ENCODE peak calls at places on chromosomes 16 and 17, in ten cellular contexts. R is heart left ventricle; U is lower lobe of right lung; M is CD8-positive, alpha-beta T cell; H is neural progenitor cell; I is GM23248; C is testis; Z is breast epithelium; X is right cardiac atrium; O is endothelial cell of umbilical vein. B is an unnamed sample.

GRCh38 chr17:44989552-44990138 is 21.5 kb upstream of the C1QL1 start:
- DNase-seq in R (no peak), U (no peak), M (no peak), H (no peak), I (no peak), C (no peak), Z (no peak), X (no peak), O (no peak), B (no peak)

GRCh38 chr17:72421128-72422092 is 300.6 kb downstream of the SOX9 start:
- DNase-seq in R (peak; percentile 30), U (no peak), M (no peak), H (no peak), I (peak; percentile 98), C (no peak), Z (peak; percentile 69), X (peak; percentile 31), O (peak; percentile 80), B (peak; percentile 99)

GRCh38 chr17:3788200-3788599 is 12.8 kb downstream of the ITGAE start:
- DNase-seq in R (no peak), U (no peak), M (peak; percentile 49), H (no peak), I (no peak), C (no peak), Z (no peak), X (no peak), O (no peak), B (no peak)

GRCh38 chr17:49995055-49995738 is at the start of gene DLX3:
- DNase-seq in R (peak; percentile 82), U (peak; percentile 83), M (no peak), H (peak; percentile 95), I (peak; percentile 91), C (peak; percentile 81), Z (peak; percentile 90), X (peak; percentile 85), O (peak; percentile 45), B (peak; percentile 60)

GRCh38 chr16:2813661-2814288 is 3.3 kb upstream of the PRSS21 start:
- DNase-seq in R (no peak), U (peak; percentile 12), M (no peak), H (no peak), I (no peak), C (no peak), Z (peak; percentile 43), X (no peak), O (no peak), B (no peak)

GRCh38 chr17:75064867-75065561 is 18.0 kb downstream of the KCTD2 start:
- DNase-seq in R (no peak), U (no peak), M (no peak), H (peak; percentile 30), I (no peak), C (no peak), Z (no peak), X (no peak), O (no peak), B (no peak)

GRCh38 chr17:55687037-55687436 is 35.6 kb downstream of the TMEM100 start:
- DNase-seq in R (no peak), U (no peak), M (no peak), H (no peak), I (no peak), C (no peak), Z (no peak), X (no peak), O (no peak), B (no peak)

GRCh38 chr17:32927724-32928526 is at the start of gene TMEM98:
- DNase-seq in R (peak; percentile 50), U (no peak), M (no peak), H (peak; percentile 81), I (peak; percentile 73), C (peak; percentile 43), Z (no peak), X (peak; percentile 32), O (no peak), B (no peak)

DNA sequence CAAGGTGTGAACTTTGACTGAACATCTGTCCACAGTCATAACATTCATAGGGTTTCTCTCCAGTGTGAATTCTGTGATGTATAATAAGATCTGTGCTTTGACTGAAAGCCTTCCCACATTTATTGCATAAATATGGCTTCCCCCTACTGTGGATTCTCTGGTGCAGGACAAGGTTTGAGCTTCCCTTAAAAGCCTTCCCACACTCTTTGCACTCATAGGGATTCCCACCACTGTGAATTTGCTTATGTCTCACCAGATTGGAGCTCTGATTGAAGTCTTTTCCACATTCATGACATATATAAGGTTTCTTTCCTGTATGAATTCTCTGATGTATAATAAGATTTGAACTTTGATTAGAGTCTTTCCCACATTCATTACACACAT is 8.3 kb downstream of the ZNF594 start:
- DNase-seq in R (no peak), U (no peak), M (no peak), H (no peak), I (no peak), C (no peak), Z (no peak), X (no peak), O (no peak), B (no peak)
- H3K9me3 ChIP-seq in R (peaks cover 29% of the 10 kb centered on the region), U (peaks cover 99% of the 10 kb centered on the region), M (peaks cover 41% of the 10 kb centered on the region), H (peaks cover 95% of the 10 kb centered on the region), I (peaks cover 17% of the 10 kb centered on the region), C (peaks cover 3% of the 10 kb centered on the region), Z (peaks cover 100% of the 10 kb centered on the region), X (peaks cover 27% of the 10 kb centered on the region), O (peaks cover 34% of the 10 kb centered on the region), B (peaks cover 79% of the 10 kb centered on the region)

GRCh38 chr16:68282064-68282452 is 17.7 kb downstream of the SLC7A6 start:
- DNase-seq in R (no peak), U (no peak), M (no peak), H (no peak), I (no peak), C (no peak), Z (no peak), X (no peak), O (no peak), B (no peak)

GRCh38 chr16:68276223-68276622 is 11.9 kb downstream of the SLC7A6 start:
- DNase-seq in R (no peak), U (no peak), M (no peak), H (no peak), I (no peak), C (no peak), Z (no peak), X (no peak), O (no peak), B (no peak)

GRCh38 chr16:68280160-68280559 is 15.8 kb downstream of the SLC7A6 start:
- DNase-seq in R (no peak), U (no peak), M (no peak), H (no peak), I (no peak), C (no peak), Z (no peak), X (no peak), O (no peak), B (no peak)

GRCh38 chr16:68281368-68282063 is 17.2 kb downstream of the SLC7A6 start:
- DNase-seq in R (no peak), U (no peak), M (peak; percentile 36), H (no peak), I (no peak), C (no peak), Z (no peak), X (no peak), O (no peak), B (no peak)

DNA sequence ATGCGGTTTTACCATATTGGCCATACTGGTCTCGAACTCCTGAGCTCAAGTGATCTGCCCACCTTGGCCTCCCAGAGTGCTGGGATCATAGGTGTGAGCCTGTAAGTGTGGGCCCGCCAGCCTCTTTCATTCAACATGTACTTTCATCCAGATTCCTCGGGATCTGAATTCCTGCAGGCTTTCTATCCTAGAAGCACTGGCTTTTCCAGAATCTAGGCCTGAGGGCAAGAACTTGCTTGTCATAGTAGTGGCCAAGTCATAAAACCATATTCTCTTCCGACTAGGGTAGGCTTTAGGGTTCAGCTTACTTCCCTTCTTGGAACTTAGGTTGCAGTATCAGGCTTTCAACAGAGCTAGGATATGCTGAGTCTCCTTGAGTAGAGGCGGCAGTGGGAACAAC is 15.4 kb downstream of the SLC7A6 start:
- DNase-seq in R (no peak), U (no peak), M (no peak), H (no peak), I (no peak), C (no peak), Z (no peak), X (no peak), O (no peak), B (no peak)
- H3K27ac ChIP-seq in R (peak overlapping the region; percentile 89), U (no peak overlapping the region), M (no peak overlapping the region), H (no peak overlapping the region), I (no peak overlapping the region), C (no peak overlapping the region), Z (no peak overlapping the region), X (no peak overlapping the region), O (no peak overlapping the region), B (no peak overlapping the region)

GRCh38 chr16:24378999-24379398 is 122.9 kb downstream of the CACNG3 start:
- DNase-seq in R (no peak), U (no peak), M (no peak), H (no peak), I (no peak), C (no peak), Z (no peak), X (no peak), O (no peak), B (no peak)
- H3K9me3 ChIP-seq in R (no peaks in the 10 kb centered on the region), U (peaks cover 20% of the 10 kb centered on the region), M (no peaks in the 10 kb centered on the region), H (peaks cover 7% of the 10 kb centered on the region), I (no peaks in the 10 kb centered on the region), C (no peaks in the 10 kb centered on the region), Z (peaks cover 60% of the 10 kb centered on the region), X (peaks cover 1% of the 10 kb centered on the region), O (no peaks in the 10 kb centered on the region), B (no peaks in the 10 kb centered on the region)

GRCh38 chr16:23521965-23522364 is 11.7 kb upstream of the GGA2 start:
- DNase-seq in R (no peak), U (no peak), M (no peak), H (no peak), I (no peak), C (no peak), Z (no peak), X (no peak), O (no peak), B (no peak)

GRCh38 chr16:23521037-23521743 is 10.9 kb upstream of the GGA2 start:
- DNase-seq in R (no peak), U (no peak), M (no peak), H (no peak), I (no peak), C (no peak), Z (no peak), X (no peak), O (no peak), B (no peak)

GRCh38 chr16:23524886-23525285 is 14.6 kb upstream of the GGA2 start:
- DNase-seq in R (no peak), U (no peak), M (no peak), H (no peak), I (no peak), C (no peak), Z (no peak), X (no peak), O (no peak), B (no peak)

GRCh38 chr16:23523321-23523720 is 13.0 kb upstream of the GGA2 start:
- DNase-seq in R (no peak), U (no peak), M (no peak), H (no peak), I (no peak), C (no peak), Z (no peak), X (no peak), O (no peak), B (no peak)

DNA sequence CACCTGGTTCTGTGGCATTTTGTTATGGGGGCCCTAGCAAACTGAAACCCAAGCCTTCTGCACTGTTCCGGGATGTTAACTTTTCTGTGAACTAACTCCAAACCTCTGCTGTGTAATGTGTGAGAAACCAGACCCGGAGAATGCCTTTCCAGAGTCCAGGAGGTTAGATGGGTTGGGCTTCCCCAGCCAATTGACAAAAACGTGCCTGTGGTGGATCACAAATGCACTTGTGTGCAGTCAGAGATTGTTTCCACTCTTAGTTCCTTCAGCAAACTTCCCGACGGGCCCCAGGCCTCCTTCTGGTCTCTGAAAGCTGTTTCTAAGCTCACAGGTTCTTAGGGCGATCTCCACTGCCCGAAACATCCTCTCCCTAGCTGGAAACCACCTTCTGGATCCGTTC is 13.7 kb upstream of the GGA2 start:
- DNase-seq in R (no peak), U (no peak), M (no peak), H (no peak), I (no peak), C (no peak), Z (no peak), X (no peak), O (no peak), B (no peak)
- H3K27ac ChIP-seq in R (no peak overlapping the region), U (no peak overlapping the region), M (no peak overlapping the region), H (no peak overlapping the region), I (no peak overlapping the region), C (no peak overlapping the region), Z (no peak overlapping the region), X (no peak overlapping the region), O (no peak overlapping the region), B (no peak overlapping the region)